ENCODE peak calls at places on chromosomes 16 and 17, in nine cellular contexts. X, D, Z, S, O, B, G, R and P are unnamed samples.
A peak's percentile ranks its signal among the peaks of the same experiment; 100 is the strongest.

GRCh38 chr17:76452102-76452645 is 778 bp downstream of the UBE2O start:
- DNase-seq in X (no peak), D (peak; percentile 13), Z (no peak), S (no peak), O (no peak), B (no peak), G (no peak), R (no peak), P (no peak)

GRCh38 chr16:85173077-85173980 is 61.1 kb upstream of the CIBAR2 start:
- DNase-seq in X (peak; percentile 98), D (no peak), Z (peak; percentile 86), S (no peak), O (no peak), B (no peak), G (peak; percentile 43), R (no peak), P (peak; percentile 95)

GRCh38 chr17:49486012-49486641 is 9.0 kb upstream of the NGFR start:
- DNase-seq in X (no peak), D (peak; percentile 23), Z (peak; percentile 27), S (no peak), O (no peak), B (no peak), G (no peak), R (peak; percentile 48), P (no peak)

GRCh38 chr16:1048442-1049112 is 24.0 kb upstream of the SSTR5 start:
- DNase-seq in X (peak; percentile 76), D (no peak), Z (peak; percentile 61), S (no peak), O (peak; percentile 20), B (no peak), G (peak; percentile 85), R (peak; percentile 31), P (peak; percentile 27)

GRCh38 chr17:21376835-21377690 is 906 bp downstream of the KCNJ12 start:
- DNase-seq in X (peak; percentile 73), D (no peak), Z (peak; percentile 45), S (peak; percentile 70), O (no peak), B (no peak), G (peak; percentile 58), R (no peak), P (peak; percentile 24)

GRCh38 chr17:29140631-29141483 is 39.3 kb downstream of the MYO18A start:
- DNase-seq in X (no peak), D (peak; percentile 82), Z (peak; percentile 42), S (no peak), O (peak; percentile 38), B (no peak), G (peak; percentile 67), R (peak; percentile 33), P (no peak)

GRCh38 chr16:57996406-57997175 is 3.9 kb downstream of the ZNF319 start:
- DNase-seq in X (no peak), D (no peak), Z (no peak), S (no peak), O (no peak), B (no peak), G (no peak), R (no peak), P (no peak)

GRCh38 chr17:63354251-63354650 is 91.9 kb downstream of the CYB561 start:
- DNase-seq in X (no peak), D (no peak), Z (peak; percentile 29), S (no peak), O (no peak), B (no peak), G (no peak), R (no peak), P (peak; percentile 33)

GRCh38 chr16:89489040-89489721 is 1.2 kb downstream of the ANKRD11 start:
- DNase-seq in X (peak; percentile 95), D (peak; percentile 88), Z (peak; percentile 98), S (peak; percentile 30), O (peak; percentile 80), B (peak; percentile 32), G (peak; percentile 89), R (peak; percentile 76), P (peak; percentile 96)

GRCh38 chr16:2516391-2517240 is 2.9 kb downstream of the ATP6V0C start:
- DNase-seq in X (peak; percentile 47), D (peak; percentile 94), Z (no peak), S (no peak), O (no peak), B (no peak), G (peak; percentile 67), R (no peak), P (no peak)